ENCODE peak calls at places on chromosomes 3 and 15, in eight cellular contexts. L is anterior cingulate cortex, X is T-helper 17 cell, I is GM06990, A is mesothelial cell of epicardium, V is HuH-7, P is AG09309, H is NAMALWA. T is an unnamed sample.

GRCh38 chr15:100042558-100042957 is 299.2 kb downstream of the ADAMTS17 start:
- DNase-seq in X (no peak), P (no peak), H (peak; percentile 3), I (no peak), V (no peak), A (no peak), L (no peak), T (no peak)

GRCh38 chr15:48604567-48604966 is 40.9 kb downstream of the FBN1 start:
- DNase-seq in V (no peak), H (no peak), A (no peak), P (no peak), X (no peak), I (no peak), L (no peak), T (no peak)

GRCh38 chr3:141000027-141000663 is 51.0 kb upstream of the SPSB4 start:
- DNase-seq in V (peak; percentile 30), H (peak; percentile 71), A (peak; percentile 32), L (peak; percentile 15), I (no peak), X (peak; percentile 15), P (peak; percentile 10), T (peak; percentile 66)

GRCh38 chr3:167761302-167761701 is 25.8 kb downstream of the SERPINI1 start:
- DNase-seq in L (no peak), X (no peak), H (no peak), A (no peak), P (no peak), V (no peak), I (no peak), T (no peak)

GRCh38 chr3:177679568-177680441 is 482.5 kb upstream of the TBL1XR1 start:
- DNase-seq in I (peak; percentile 37), P (no peak), A (no peak), X (no peak), L (no peak), V (no peak), H (no peak), T (peak; percentile 64)

GRCh38 chr3:139353920-139354556 is 10.2 kb downstream of the MRPS22 start:
- DNase-seq in X (no peak), V (peak; percentile 14), I (no peak), H (peak; percentile 57), L (no peak), A (no peak), P (no peak), T (no peak)

GRCh38 chr3:10505791-10506585 is 602 bp upstream of the ATP2B2 start:
- DNase-seq in L (no peak), X (no peak), V (peak; percentile 80), H (no peak), P (no peak), A (no peak), I (no peak), T (no peak)

GRCh38 chr3:4826237-4827100 is 152.8 kb upstream of the BHLHE40 start:
- DNase-seq in H (no peak), X (no peak), P (no peak), A (no peak), I (no peak), V (no peak), L (peak; percentile 26), T (no peak)

GRCh38 chr15:63391669-63392354 is 10.2 kb upstream of the CA12 start:
- DNase-seq in P (no peak), L (no peak), X (no peak), V (no peak), I (no peak), A (no peak), H (no peak), T (no peak)

GRCh38 chr15:60548101-60548500 is 69.2 kb upstream of the ICE2 start:
- DNase-seq in X (no peak), A (no peak), L (no peak), H (no peak), I (peak; percentile 67), V (no peak), P (no peak), T (peak; percentile 88)

GRCh38 chr3:59266551-59266950 is 216.7 kb upstream of the CFAP20DC start:
- DNase-seq in L (no peak), X (no peak), A (no peak), V (no peak), I (no peak), P (no peak), H (no peak), T (no peak)

GRCh38 chr15:35304389-35304788 is 219.3 kb upstream of the NANOGP8 start:
- DNase-seq in H (no peak), P (no peak), I (no peak), X (no peak), L (no peak), A (no peak), V (no peak), T (no peak)

GRCh38 chr15:99732711-99733267 is 448 bp downstream of the LYSMD4 start:
- DNase-seq in I (peak; percentile 56), X (peak; percentile 21), L (no peak), V (peak; percentile 56), A (no peak), H (no peak), P (no peak), T (peak; percentile 23)

GRCh38 chr3:10390641-10391373 is 69.9 kb upstream of the SEC13 start:
- DNase-seq in L (no peak), I (no peak), A (no peak), V (no peak), H (no peak), X (no peak), P (no peak), T (no peak)

GRCh38 chr3:140207541-140207940 is 272.6 kb downstream of the CLSTN2 start:
- DNase-seq in H (no peak), I (no peak), A (no peak), X (no peak), V (no peak), P (no peak), L (no peak), T (no peak)

GRCh38 chr3:168722091-168722490 is 626.4 kb upstream of the GOLIM4 start:
- DNase-seq in H (no peak), L (no peak), P (no peak), V (no peak), I (no peak), X (no peak), A (no peak), T (no peak)

GRCh38 chr3:97057365-97057764 is 243.0 kb downstream of the EPHA6 start:
- DNase-seq in X (no peak), V (no peak), P (no peak), I (no peak), A (no peak), H (no peak), L (no peak), T (no peak)

GRCh38 chr3:83928391-83928790 is 1030.4 kb upstream of the CADM2 start:
- DNase-seq in P (no peak), I (no peak), L (no peak), H (peak; percentile 70), V (no peak), A (no peak), X (no peak), T (no peak)

GRCh38 chr3:186290791-186291190 is 71.2 kb downstream of the DGKG start:
- DNase-seq in P (no peak), L (no peak), I (no peak), A (no peak), H (no peak), X (no peak), V (no peak), T (no peak)

GRCh38 chr3:142888099-142888483 is 792 bp downstream of the PCOLCE2 start:
- DNase-seq in P (no peak), L (no peak), H (no peak), I (no peak), V (peak; percentile 60), A (no peak), X (no peak), T (peak; percentile 12)

GRCh38 chr3:64489361-64490044 is 198.3 kb downstream of the ADAMTS9 start:
- DNase-seq in P (no peak), A (peak; percentile 46), L (no peak), H (no peak), I (no peak), X (no peak), V (no peak), T (no peak)

GRCh38 chr15:40762919-40763800 is 708 bp upstream of the GCHFR start:
- DNase-seq in H (no peak), L (no peak), I (peak; percentile 55), V (peak; percentile 88), A (peak; percentile 57), P (no peak), X (no peak), T (peak; percentile 70)

GRCh38 chr3:186057594-186057993 is 51.3 kb downstream of the ETV5 start:
- DNase-seq in P (peak; percentile 85), I (no peak), H (no peak), V (no peak), X (no peak), L (no peak), A (no peak), T (no peak)

GRCh38 chr3:120153294-120153693 is 59.0 kb upstream of the GSK3B start:
- DNase-seq in A (no peak), X (no peak), I (no peak), P (peak; percentile 62), V (no peak), L (no peak), H (no peak), T (no peak)

GRCh38 chr3:107846282-107846852 is 244.5 kb downstream of the CD47 start:
- DNase-seq in I (no peak), V (peak; percentile 79), L (peak; percentile 13), H (peak; percentile 52), X (peak; percentile 11), P (peak; percentile 4), A (peak; percentile 49), T (peak; percentile 60)

GRCh38 chr3:45528429-45528828 is 66.1 kb upstream of the LIMD1 start:
- DNase-seq in P (no peak), L (no peak), I (no peak), V (no peak), X (no peak), A (no peak), H (no peak), T (peak; percentile 68)

GRCh38 chr3:145017959-145018358 is 1046.3 kb downstream of the DIPK2A start:
- DNase-seq in A (no peak), P (peak; percentile 2), L (no peak), I (no peak), X (no peak), H (no peak), V (no peak), T (no peak)

GRCh38 chr3:40780801-40781406 is 256.1 kb downstream of the ZNF621 start:
- DNase-seq in V (no peak), P (no peak), I (no peak), H (no peak), A (no peak), L (peak; percentile 49), X (no peak), T (no peak)

GRCh38 chr3:167872941-167873340 is 137.4 kb downstream of the SERPINI1 start:
- DNase-seq in V (no peak), X (no peak), I (no peak), P (no peak), L (no peak), H (peak; percentile 16), A (no peak), T (no peak)

GRCh38 chr3:15601046-15601398 is 347 bp downstream of the HACL1 start:
- DNase-seq in L (no peak), V (no peak), H (no peak), A (no peak), P (no peak), I (no peak), X (no peak), T (no peak)

GRCh38 chr15:62450061-62450460 is 285.0 kb upstream of the C2CD4B start:
- DNase-seq in A (no peak), L (no peak), I (no peak), V (no peak), X (no peak), H (no peak), P (no peak), T (no peak)

GRCh38 chr15:85633859-85634258 is 160.9 kb downstream of the KLHL25 start:
- DNase-seq in A (no peak), P (no peak), V (no peak), H (no peak), L (no peak), I (no peak), X (no peak), T (no peak)

GRCh38 chr3:150314248-150315027 is 93.7 kb upstream of the TSC22D2 start:
- DNase-seq in L (no peak), A (no peak), I (no peak), V (no peak), X (no peak), H (no peak), P (no peak), T (no peak)

GRCh38 chr3:149342413-149343340 is 9.2 kb upstream of the TM4SF18 start:
- DNase-seq in H (no peak), P (peak; percentile 80), V (no peak), I (no peak), L (no peak), A (no peak), X (no peak), T (no peak)